ENCODE peak calls at places on chromosome 17, in nine cellular contexts. One of them, this sample, is unnamed.

GRCh38 chr17:13869301-13869700 is 200.0 kb upstream of the COX10 start:
- DNase-seq in suprapubic skin: no peak
- DNase-seq in K562: no peak
- DNase-seq in stomach: no peak
- DNase-seq in upper lobe of left lung: no peak
- DNase-seq in ovary: no peak
- DNase-seq in tibial nerve: no peak
- DNase-seq in transverse colon: no peak
- DNase-seq in A549: no peak
- DNase-seq in this sample: no peak

GRCh38 chr17:11668633-11669032 is 70.4 kb downstream of the DNAH9 start:
- DNase-seq in transverse colon: no peak
- DNase-seq in ovary: no peak
- DNase-seq in K562: no peak
- DNase-seq in stomach: no peak
- DNase-seq in suprapubic skin: no peak
- DNase-seq in upper lobe of left lung: no peak
- DNase-seq in tibial nerve: no peak
- DNase-seq in A549: no peak
- DNase-seq in this sample: no peak

GRCh38 chr17:6994666-6995246 is 1.1 kb upstream of the ALOX12 start:
- DNase-seq in tibial nerve: no peak
- DNase-seq in stomach: no peak
- DNase-seq in A549: no peak
- DNase-seq in upper lobe of left lung: no peak
- DNase-seq in K562: no peak
- DNase-seq in transverse colon: no peak
- DNase-seq in suprapubic skin: no peak
- DNase-seq in ovary: no peak
- DNase-seq in this sample: no peak

GRCh38 chr17:60594747-60595146 is 5.2 kb upstream of the PPM1D start:
- DNase-seq in ovary: no peak
- DNase-seq in tibial nerve: no peak
- DNase-seq in suprapubic skin: no peak
- DNase-seq in upper lobe of left lung: no peak
- DNase-seq in transverse colon: no peak
- DNase-seq in K562: no peak
- DNase-seq in A549: no peak
- DNase-seq in stomach: no peak
- DNase-seq in this sample: no peak

GRCh38 chr17:72476575-72476986 is 355.8 kb downstream of the SOX9 start:
- DNase-seq in suprapubic skin: no peak
- DNase-seq in transverse colon: no peak
- DNase-seq in stomach: peak
- DNase-seq in ovary: no peak
- DNase-seq in upper lobe of left lung: no peak
- DNase-seq in tibial nerve: no peak
- DNase-seq in A549: no peak
- DNase-seq in K562: no peak
- DNase-seq in this sample: no peak

GRCh38 chr17:59561042-59561441 is 4.4 kb upstream of the DHX40 start:
- DNase-seq in K562: peak
- DNase-seq in suprapubic skin: no peak
- DNase-seq in ovary: no peak
- DNase-seq in stomach: no peak
- DNase-seq in A549: peak
- DNase-seq in upper lobe of left lung: no peak
- DNase-seq in transverse colon: no peak
- DNase-seq in tibial nerve: no peak
- DNase-seq in this sample: no peak

GRCh38 chr17:82343560-82343959 is 10.0 kb upstream of the SECTM1 start:
- DNase-seq in A549: no peak
- DNase-seq in suprapubic skin: no peak
- DNase-seq in upper lobe of left lung: no peak
- DNase-seq in transverse colon: no peak
- DNase-seq in K562: no peak
- DNase-seq in stomach: no peak
- DNase-seq in ovary: no peak
- DNase-seq in tibial nerve: no peak
- DNase-seq in this sample: no peak

GRCh38 chr17:55300479-55301290 is 35.9 kb downstream of the HLF start:
- DNase-seq in upper lobe of left lung: no peak
- DNase-seq in tibial nerve: no peak
- DNase-seq in suprapubic skin: no peak
- DNase-seq in transverse colon: no peak
- DNase-seq in K562: no peak
- DNase-seq in ovary: no peak
- DNase-seq in A549: no peak
- DNase-seq in stomach: no peak
- DNase-seq in this sample: no peak

GRCh38 chr17:20118280-20118679 is 109.1 kb downstream of the SPECC1 start:
- DNase-seq in transverse colon: no peak
- DNase-seq in tibial nerve: no peak
- DNase-seq in A549: no peak
- DNase-seq in upper lobe of left lung: no peak
- DNase-seq in stomach: no peak
- DNase-seq in ovary: no peak
- DNase-seq in suprapubic skin: no peak
- DNase-seq in K562: no peak
- DNase-seq in this sample: no peak

GRCh38 chr17:36948717-36949460 is at the start of gene AATF:
- DNase-seq in upper lobe of left lung: peak
- DNase-seq in suprapubic skin: peak
- DNase-seq in stomach: peak
- DNase-seq in K562: peak
- DNase-seq in tibial nerve: peak
- DNase-seq in A549: peak
- DNase-seq in ovary: peak
- DNase-seq in transverse colon: peak
- DNase-seq in this sample: peak
- TF ChIP-seq POLR2A in upper lobe of left lung: no peak
- TF ChIP-seq POLR2A in suprapubic skin: peak
- TF ChIP-seq POLR2A in stomach: no peak
- TF ChIP-seq POLR2A in K562: peak
- TF ChIP-seq POLR2A in tibial nerve: peak
- TF ChIP-seq POLR2A in A549: peak
- TF ChIP-seq POLR2A in ovary: peak
- TF ChIP-seq POLR2A in transverse colon: peak
- TF ChIP-seq POLR2A in this sample: peak

GRCh38 chr17:80839401-80839800 is 152.2 kb upstream of the CHMP6 start:
- DNase-seq in upper lobe of left lung: no peak
- DNase-seq in ovary: no peak
- DNase-seq in stomach: no peak
- DNase-seq in K562: no peak
- DNase-seq in suprapubic skin: no peak
- DNase-seq in A549: no peak
- DNase-seq in transverse colon: no peak
- DNase-seq in tibial nerve: no peak
- DNase-seq in this sample: no peak

GRCh38 chr17:80840011-80840410 is 151.6 kb upstream of the CHMP6 start:
- DNase-seq in A549: no peak
- DNase-seq in transverse colon: no peak
- DNase-seq in suprapubic skin: peak
- DNase-seq in ovary: no peak
- DNase-seq in K562: no peak
- DNase-seq in upper lobe of left lung: no peak
- DNase-seq in stomach: no peak
- DNase-seq in tibial nerve: no peak
- DNase-seq in this sample: peak

GRCh38 chr17:80837711-80838110 is 153.9 kb upstream of the CHMP6 start:
- DNase-seq in ovary: no peak
- DNase-seq in transverse colon: no peak
- DNase-seq in stomach: no peak
- DNase-seq in upper lobe of left lung: no peak
- DNase-seq in tibial nerve: no peak
- DNase-seq in K562: no peak
- DNase-seq in suprapubic skin: peak
- DNase-seq in A549: no peak
- DNase-seq in this sample: no peak

GRCh38 chr17:80836971-80837481 is 154.6 kb upstream of the CHMP6 start:
- DNase-seq in ovary: no peak
- DNase-seq in transverse colon: no peak
- DNase-seq in stomach: no peak
- DNase-seq in tibial nerve: no peak
- DNase-seq in upper lobe of left lung: no peak
- DNase-seq in K562: no peak
- DNase-seq in A549: no peak
- DNase-seq in suprapubic skin: peak
- DNase-seq in this sample: no peak

DNA sequence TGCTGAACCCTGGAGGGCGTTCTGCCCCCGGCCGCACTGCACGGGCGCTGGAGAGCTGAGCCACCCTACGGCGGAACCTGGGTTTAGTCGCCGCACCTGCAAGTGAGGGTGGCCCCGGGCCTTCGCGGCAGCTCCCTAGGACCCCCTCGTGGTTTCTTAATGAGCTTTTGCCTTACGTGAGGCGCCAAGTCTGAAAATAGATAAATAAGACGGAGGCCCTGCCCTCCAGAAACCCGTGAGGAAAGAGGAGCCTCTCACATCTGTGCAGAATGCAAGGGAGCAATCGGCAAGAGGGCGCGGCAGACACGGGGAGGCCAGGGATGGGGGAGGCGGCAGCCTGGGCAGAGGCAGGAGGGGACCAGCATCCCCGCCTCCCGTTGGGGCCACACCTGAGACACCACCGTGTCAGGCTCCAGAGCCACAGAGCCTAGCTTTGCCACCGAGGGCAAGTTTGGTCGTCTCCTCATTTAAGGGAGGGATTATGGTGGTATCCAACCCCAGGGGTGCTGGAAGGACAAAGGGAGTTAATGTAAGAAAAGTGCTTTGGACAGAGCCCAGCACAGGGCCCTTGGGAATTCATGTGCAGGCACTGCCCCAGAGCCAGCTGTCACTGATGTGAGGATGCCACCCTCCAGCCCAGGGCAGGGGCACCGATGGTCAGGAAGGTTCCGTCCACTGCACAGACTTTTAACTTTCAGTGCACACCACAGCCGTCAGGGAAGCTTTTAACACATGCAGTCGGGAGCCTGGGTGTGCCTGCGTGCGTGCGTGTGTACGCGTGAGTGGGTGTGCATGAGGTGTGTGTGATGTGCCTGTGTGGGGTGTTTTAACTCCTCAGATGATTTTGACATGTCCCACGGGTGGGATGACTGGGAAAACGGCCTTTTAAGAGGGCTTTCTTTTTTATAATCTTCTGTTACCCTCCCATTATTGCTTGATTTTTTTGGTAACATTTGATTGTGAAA is 153.0 kb upstream of the CHMP6 start:
- DNase-seq in A549: no peak
- DNase-seq in K562: no peak
- DNase-seq in upper lobe of left lung: peak
- DNase-seq in tibial nerve: no peak
- DNase-seq in ovary: no peak
- DNase-seq in suprapubic skin: no peak
- DNase-seq in stomach: no peak
- DNase-seq in transverse colon: no peak
- DNase-seq in this sample: no peak
- TF ChIP-seq EP300 in A549: no peak
- TF ChIP-seq EP300 in K562: no peak
- TF ChIP-seq EP300 in upper lobe of left lung: no peak
- TF ChIP-seq EP300 in tibial nerve: no peak
- TF ChIP-seq EP300 in ovary: no peak
- TF ChIP-seq EP300 in suprapubic skin: no peak
- TF ChIP-seq EP300 in stomach: no peak
- TF ChIP-seq EP300 in transverse colon: no peak
- TF ChIP-seq EP300 in this sample: no peak

GRCh38 chr17:63600569-63601438 is at the start of gene TACO1:
- DNase-seq in upper lobe of left lung: peak
- DNase-seq in A549: peak
- DNase-seq in suprapubic skin: peak
- DNase-seq in stomach: peak
- DNase-seq in ovary: peak
- DNase-seq in tibial nerve: peak
- DNase-seq in transverse colon: peak
- DNase-seq in K562: peak
- DNase-seq in this sample: peak
- TF ChIP-seq POLR2A in upper lobe of left lung: peak
- TF ChIP-seq POLR2A in A549: peak
- TF ChIP-seq POLR2A in suprapubic skin: no peak
- TF ChIP-seq POLR2A in stomach: no peak
- TF ChIP-seq POLR2A in ovary: peak
- TF ChIP-seq POLR2A in tibial nerve: peak
- TF ChIP-seq POLR2A in transverse colon: peak
- TF ChIP-seq POLR2A in K562: peak
- TF ChIP-seq POLR2A in this sample: peak

DNA sequence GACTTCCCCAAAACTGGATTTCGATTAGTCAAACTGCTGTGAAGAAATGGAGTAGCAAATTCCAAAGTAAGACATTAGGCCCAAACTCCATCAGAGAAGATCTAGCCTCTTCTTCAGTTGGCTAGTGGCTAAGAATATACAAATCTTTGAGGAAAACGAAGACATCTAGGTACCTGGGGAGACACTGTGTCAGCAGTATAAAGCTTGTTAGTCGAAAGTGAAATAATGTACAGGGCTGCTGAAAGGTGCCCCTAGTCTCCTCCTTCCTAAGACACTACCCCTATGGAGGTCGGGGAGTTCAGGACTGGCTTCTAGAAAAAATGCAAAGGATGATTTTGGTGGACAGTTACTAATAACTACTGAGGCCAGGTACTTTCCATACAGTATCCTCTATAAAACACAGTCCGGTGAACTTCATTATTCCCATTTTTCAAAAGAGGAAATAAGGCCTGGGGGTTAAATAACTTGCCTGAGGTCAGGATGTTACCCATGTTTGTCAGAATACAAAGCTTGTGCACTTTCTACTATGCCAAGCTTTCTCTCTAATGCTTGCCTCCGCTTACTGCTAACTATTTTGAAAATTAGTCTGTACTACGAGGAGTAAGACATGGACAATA is 15.0 kb downstream of the DNAJC7 start:
- DNase-seq in tibial nerve: no peak
- DNase-seq in K562: no peak
- DNase-seq in stomach: no peak
- DNase-seq in transverse colon: no peak
- DNase-seq in suprapubic skin: no peak
- DNase-seq in A549: no peak
- DNase-seq in upper lobe of left lung: no peak
- DNase-seq in ovary: no peak
- DNase-seq in this sample: no peak
- TF ChIP-seq EP300 in tibial nerve: no peak
- TF ChIP-seq EP300 in K562: no peak
- TF ChIP-seq EP300 in stomach: no peak
- TF ChIP-seq EP300 in transverse colon: no peak
- TF ChIP-seq EP300 in suprapubic skin: no peak
- TF ChIP-seq EP300 in A549: no peak
- TF ChIP-seq EP300 in upper lobe of left lung: no peak
- TF ChIP-seq EP300 in ovary: no peak
- TF ChIP-seq EP300 in this sample: no peak

GRCh38 chr17:58004060-58004459 is 3.0 kb downstream of the SRSF1 start:
- DNase-seq in upper lobe of left lung: no peak
- DNase-seq in tibial nerve: no peak
- DNase-seq in stomach: no peak
- DNase-seq in A549: no peak
- DNase-seq in transverse colon: no peak
- DNase-seq in suprapubic skin: no peak
- DNase-seq in ovary: no peak
- DNase-seq in K562: no peak
- DNase-seq in this sample: no peak
- TF ChIP-seq POLR2A in upper lobe of left lung: no peak
- TF ChIP-seq POLR2A in tibial nerve: no peak
- TF ChIP-seq POLR2A in stomach: no peak
- TF ChIP-seq POLR2A in A549: no peak
- TF ChIP-seq POLR2A in transverse colon: no peak
- TF ChIP-seq POLR2A in suprapubic skin: no peak
- TF ChIP-seq POLR2A in ovary: no peak
- TF ChIP-seq POLR2A in K562: no peak
- TF ChIP-seq POLR2A in this sample: no peak

This sample was measured in sigmoid colon.